ENCODE peak calls at places on chromosomes 1 and 21, in four cellular contexts. One of them, this sample, is unnamed.

GRCh38 chr1:63563745-63564144 is 29.5 kb upstream of the PGM1 start:
- DNase-seq in K562: no peak
- DNase-seq in A549: no peak
- DNase-seq in endothelial cell of umbilical vein: no peak
- DNase-seq in this sample: no peak

GRCh38 chr21:46187251-46187650 is 3.0 kb upstream of the SPATC1L start:
- DNase-seq in K562: no peak
- DNase-seq in A549: no peak
- DNase-seq in endothelial cell of umbilical vein: no peak
- DNase-seq in this sample: no peak

GRCh38 chr1:213783898-213784297 is 203.9 kb upstream of the PROX1 start:
- DNase-seq in K562: no peak
- DNase-seq in A549: no peak
- DNase-seq in endothelial cell of umbilical vein: no peak
- DNase-seq in this sample: peak; percentile 48

GRCh38 chr1:65799601-65800000 is 6.9 kb downstream of the PDE4B start:
- DNase-seq in K562: no peak
- DNase-seq in A549: no peak
- DNase-seq in endothelial cell of umbilical vein: no peak
- DNase-seq in this sample: no peak

GRCh38 chr1:886311-886710 is 37.4 kb upstream of the SAMD11 start:
- DNase-seq in K562: no peak
- DNase-seq in A549: no peak
- DNase-seq in endothelial cell of umbilical vein: no peak
- DNase-seq in this sample: no peak

GRCh38 chr1:29355375-29355774 is 119.1 kb downstream of the PTPRU start:
- DNase-seq in K562: no peak
- DNase-seq in A549: no peak
- DNase-seq in endothelial cell of umbilical vein: no peak
- DNase-seq in this sample: no peak

GRCh38 chr1:191582169-191582568 is 576.1 kb upstream of the RGS18 start:
- DNase-seq in K562: no peak
- DNase-seq in A549: no peak
- DNase-seq in endothelial cell of umbilical vein: no peak
- DNase-seq in this sample: peak; percentile 8

GRCh38 chr1:216749219-216749618 is 26.0 kb upstream of the ESRRG start:
- DNase-seq in K562: no peak
- DNase-seq in A549: no peak
- DNase-seq in endothelial cell of umbilical vein: no peak
- DNase-seq in this sample: no peak

GRCh38 chr1:197774691-197775281 is 494 bp downstream of the DENND1B start:
- DNase-seq in K562: peak; percentile 75
- DNase-seq in A549: peak; percentile 33
- DNase-seq in endothelial cell of umbilical vein: peak; percentile 57
- DNase-seq in this sample: peak; percentile 78

GRCh38 chr1:100769323-100769722 is 49.8 kb downstream of the VCAM1 start:
- DNase-seq in K562: no peak
- DNase-seq in A549: no peak
- DNase-seq in endothelial cell of umbilical vein: no peak
- DNase-seq in this sample: no peak

GRCh38 chr1:174399211-174399610 is 48.6 kb upstream of the GPR52 start:
- DNase-seq in K562: no peak
- DNase-seq in A549: no peak
- DNase-seq in endothelial cell of umbilical vein: no peak
- DNase-seq in this sample: no peak

GRCh38 chr1:14659913-14660312 is 61.4 kb downstream of the KAZN start:
- DNase-seq in K562: no peak
- DNase-seq in A549: no peak
- DNase-seq in endothelial cell of umbilical vein: no peak
- DNase-seq in this sample: no peak

GRCh38 chr1:34162852-34163766 is 1.9 kb downstream of the CSMD2 start:
- DNase-seq in K562: peak; percentile 49
- DNase-seq in A549: peak; percentile 51
- DNase-seq in endothelial cell of umbilical vein: peak; percentile 20
- DNase-seq in this sample: peak; percentile 43

GRCh38 chr1:246106342-246106763 is 400.7 kb downstream of the SMYD3 start:
- DNase-seq in K562: peak; percentile 51
- DNase-seq in A549: no peak
- DNase-seq in endothelial cell of umbilical vein: no peak
- DNase-seq in this sample: peak; percentile 88

GRCh38 chr1:40036574-40036973 is 4.0 kb upstream of the CAP1 start:
- DNase-seq in K562: peak; percentile 70
- DNase-seq in A549: no peak
- DNase-seq in endothelial cell of umbilical vein: peak; percentile 37
- DNase-seq in this sample: peak; percentile 35

GRCh38 chr1:179017383-179018326 is 8.0 kb upstream of the FAM20B start:
- DNase-seq in K562: peak; percentile 76
- DNase-seq in A549: peak; percentile 56
- DNase-seq in endothelial cell of umbilical vein: no peak
- DNase-seq in this sample: no peak

GRCh38 chr1:203823306-203823705 is 27.9 kb downstream of the ZBED6 start:
- DNase-seq in K562: no peak
- DNase-seq in A549: no peak
- DNase-seq in endothelial cell of umbilical vein: no peak
- DNase-seq in this sample: no peak
- TF ChIP-seq MYC in K562: no peak
- TF ChIP-seq MYC in A549: no peak
- TF ChIP-seq MYC in endothelial cell of umbilical vein: no peak
- TF ChIP-seq MYC in this sample: no peak

GRCh38 chr1:3094863-3095780 is 26.1 kb downstream of the PRDM16 start:
- DNase-seq in K562: no peak
- DNase-seq in A549: no peak
- DNase-seq in endothelial cell of umbilical vein: no peak
- DNase-seq in this sample: no peak

GRCh38 chr1:3097231-3097630 is 28.2 kb downstream of the PRDM16 start:
- DNase-seq in K562: no peak
- DNase-seq in A549: no peak
- DNase-seq in endothelial cell of umbilical vein: no peak
- DNase-seq in this sample: no peak

GRCh38 chr1:3099861-3100260 is 30.9 kb downstream of the PRDM16 start:
- DNase-seq in K562: no peak
- DNase-seq in A549: no peak
- DNase-seq in endothelial cell of umbilical vein: no peak
- DNase-seq in this sample: no peak

GRCh38 chr1:3096360-3096759 is 27.4 kb downstream of the PRDM16 start:
- DNase-seq in K562: no peak
- DNase-seq in A549: no peak
- DNase-seq in endothelial cell of umbilical vein: no peak
- DNase-seq in this sample: peak; percentile 9

DNA sequence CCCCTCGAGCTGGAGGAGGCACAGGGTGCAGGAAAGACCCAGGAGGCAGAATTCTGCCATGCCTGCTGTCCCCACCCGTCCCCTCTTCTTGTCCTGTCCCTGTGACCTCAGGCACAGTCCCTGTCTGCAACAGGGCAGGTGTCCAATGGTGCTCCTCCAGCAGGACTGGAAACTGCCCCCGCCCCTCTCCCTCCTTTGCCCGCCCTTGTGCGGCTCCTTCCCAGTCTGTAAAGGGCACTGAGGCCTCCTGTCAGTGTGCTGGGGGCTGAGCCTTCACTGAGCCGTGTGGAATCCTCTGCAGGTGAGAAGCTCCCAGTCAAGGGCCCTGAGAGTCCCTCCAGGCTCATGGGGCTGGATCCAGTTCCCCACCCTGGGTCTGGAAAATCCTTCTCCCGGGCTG is 28.9 kb downstream of the PRDM16 start:
- DNase-seq in K562: no peak
- DNase-seq in A549: no peak
- DNase-seq in endothelial cell of umbilical vein: no peak
- DNase-seq in this sample: no peak
- TF ChIP-seq MYC in K562: no peak
- TF ChIP-seq MYC in A549: no peak
- TF ChIP-seq MYC in endothelial cell of umbilical vein: no peak
- TF ChIP-seq MYC in this sample: no peak

GRCh38 chr1:116261227-116261626 is 111.8 kb upstream of the ATP1A1 start:
- DNase-seq in K562: no peak
- DNase-seq in A549: no peak
- DNase-seq in endothelial cell of umbilical vein: no peak
- DNase-seq in this sample: no peak
- TF ChIP-seq MYC in K562: no peak
- TF ChIP-seq MYC in A549: no peak
- TF ChIP-seq MYC in endothelial cell of umbilical vein: no peak
- TF ChIP-seq MYC in this sample: no peak

DNA sequence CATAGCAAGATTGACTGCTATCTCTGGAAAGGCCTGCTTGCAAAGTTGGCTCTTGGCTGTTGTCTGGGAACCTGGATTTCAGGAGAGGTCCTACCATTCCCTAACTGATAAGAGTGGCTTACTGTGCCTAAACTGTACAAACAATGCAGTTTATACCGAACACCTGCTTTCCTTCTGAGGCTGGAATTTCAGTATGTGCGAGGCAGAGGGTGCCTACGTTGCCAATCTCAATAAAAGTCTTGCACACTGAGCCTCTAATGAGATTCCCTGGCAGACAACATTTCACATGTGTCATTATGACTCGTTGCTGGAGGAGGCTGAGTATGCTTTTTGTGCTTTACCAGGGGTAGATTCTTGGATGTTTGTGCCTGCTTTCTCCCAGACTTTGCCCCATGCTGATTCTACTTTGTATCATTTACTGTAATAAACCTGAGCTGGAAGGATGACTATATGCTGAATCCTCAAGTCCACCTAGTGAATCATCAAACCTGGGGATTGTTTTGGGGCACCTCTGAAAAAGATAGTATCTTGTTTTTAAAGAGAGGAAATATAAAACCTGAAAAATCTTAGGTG is 58.9 kb upstream of the GNG4 start:
- DNase-seq in K562: no peak
- DNase-seq in A549: peak; percentile 45
- DNase-seq in endothelial cell of umbilical vein: no peak
- DNase-seq in this sample: no peak
- TF ChIP-seq MYC in K562: no peak
- TF ChIP-seq MYC in A549: no peak
- TF ChIP-seq MYC in endothelial cell of umbilical vein: no peak
- TF ChIP-seq MYC in this sample: no peak

DNA sequence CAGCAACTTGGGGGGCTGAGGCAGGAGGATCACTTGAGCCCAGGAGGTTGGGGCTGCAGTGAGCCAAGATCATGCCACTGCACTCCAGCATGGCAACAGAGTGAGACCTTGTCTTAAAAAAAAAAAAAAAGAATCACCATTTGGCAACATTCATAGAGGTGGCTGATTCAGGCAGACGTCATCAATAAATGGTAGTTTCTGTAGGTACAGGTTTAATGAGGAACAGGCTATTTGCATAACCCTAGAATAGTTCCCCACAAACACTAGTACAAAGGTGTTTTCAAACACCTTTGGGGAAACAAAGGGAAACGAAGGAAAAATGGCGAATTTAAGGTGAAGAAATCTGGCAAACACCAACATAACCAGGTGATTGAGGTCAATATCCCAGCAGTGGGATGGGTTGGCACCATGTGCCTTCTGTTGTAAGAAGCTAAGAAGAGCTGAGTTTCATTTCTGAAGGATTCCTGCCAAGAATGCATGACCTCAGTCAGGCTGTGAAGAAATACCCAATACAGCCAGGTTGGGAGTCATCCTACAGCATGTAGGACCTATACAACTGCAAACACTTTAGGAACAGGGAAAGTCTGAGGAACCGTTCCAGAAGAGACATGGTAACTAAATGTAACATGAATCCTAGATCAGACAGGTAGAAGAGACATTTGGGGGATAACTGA is 5.6 kb downstream of the LPAR3 start:
- DNase-seq in K562: no peak
- DNase-seq in A549: no peak
- DNase-seq in endothelial cell of umbilical vein: no peak
- DNase-seq in this sample: no peak
- TF ChIP-seq MYC in K562: no peak
- TF ChIP-seq MYC in A549: no peak
- TF ChIP-seq MYC in endothelial cell of umbilical vein: no peak
- TF ChIP-seq MYC in this sample: no peak

DNA sequence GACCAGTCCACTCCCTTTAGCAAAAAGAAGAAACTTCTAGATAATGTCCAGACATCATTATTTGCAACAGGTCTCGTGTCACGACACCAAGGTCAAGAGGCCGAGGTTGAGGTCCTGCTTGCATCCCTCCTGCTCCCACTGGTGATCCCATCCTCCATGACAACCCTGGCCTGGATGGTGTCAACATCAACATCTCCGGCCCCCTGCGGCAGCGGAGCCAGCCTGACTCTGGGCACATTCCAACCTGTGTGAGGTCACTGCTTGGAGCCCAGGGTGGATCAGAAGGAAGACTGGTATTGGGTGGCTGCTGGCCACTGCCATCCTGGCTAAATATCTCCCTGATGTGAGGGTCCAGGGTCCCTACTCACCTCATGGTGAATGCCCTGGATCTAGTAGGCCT is 28.4 kb downstream of the PADI2 start:
- DNase-seq in K562: no peak
- DNase-seq in A549: no peak
- DNase-seq in endothelial cell of umbilical vein: no peak
- DNase-seq in this sample: no peak
- TF ChIP-seq MYC in K562: no peak
- TF ChIP-seq MYC in A549: no peak
- TF ChIP-seq MYC in endothelial cell of umbilical vein: no peak
- TF ChIP-seq MYC in this sample: no peak

GRCh38 chr1:209405183-209405823 is 178.2 kb upstream of the CAMK1G start:
- DNase-seq in K562: no peak
- DNase-seq in A549: no peak
- DNase-seq in endothelial cell of umbilical vein: no peak
- DNase-seq in this sample: no peak
- TF ChIP-seq MYC in K562: no peak
- TF ChIP-seq MYC in A549: no peak
- TF ChIP-seq MYC in endothelial cell of umbilical vein: no peak
- TF ChIP-seq MYC in this sample: no peak

GRCh38 chr1:55466921-55467320 is 251.8 kb upstream of the USP24 start:
- DNase-seq in K562: no peak
- DNase-seq in A549: no peak
- DNase-seq in endothelial cell of umbilical vein: no peak
- DNase-seq in this sample: no peak
- TF ChIP-seq MYC in K562: no peak
- TF ChIP-seq MYC in A549: no peak
- TF ChIP-seq MYC in endothelial cell of umbilical vein: no peak
- TF ChIP-seq MYC in this sample: no peak

This sample was measured in NB4.